ENCODE peak calls at places on chromosomes 2 and 18, in six cellular contexts. L, V, K, Z, M and S are unnamed samples.

GRCh38 chr2:33051586-33052385 is 105.0 kb downstream of the LTBP1 start:
- DNase-seq in M (peak), K (no peak), L (no peak), Z (no peak), V (no peak), S (no peak)

GRCh38 chr18:74892066-74892627 is 294.5 kb downstream of the ZNF407 start:
- DNase-seq in L (no peak), K (no peak), M (no peak), Z (no peak), V (no peak), S (no peak)

GRCh38 chr2:70118798-70119454 is 31.6 kb downstream of the PCBP1 start:
- DNase-seq in M (no peak), K (no peak), V (no peak), L (peak), Z (no peak), S (peak)

GRCh38 chr2:241254904-241255351 is 60.5 kb downstream of the HDLBP start:
- DNase-seq in V (no peak), Z (no peak), K (peak), M (no peak), L (no peak), S (no peak)

GRCh38 chr2:21996339-21996738 is 872.6 kb downstream of the TDRD15 start:
- DNase-seq in K (no peak), Z (no peak), L (no peak), M (no peak), V (no peak), S (no peak)

GRCh38 chr2:104656496-104657310 is 197.2 kb upstream of the POU3F3 start:
- DNase-seq in L (peak), M (no peak), K (no peak), Z (no peak), V (peak), S (no peak)

GRCh38 chr18:45249306-45249705 is 366.0 kb upstream of the SLC14A2 start:
- DNase-seq in Z (no peak), K (no peak), V (no peak), L (no peak), M (no peak), S (no peak)

GRCh38 chr2:235142588-235142987 is 190.8 kb downstream of the SH3BP4 start:
- DNase-seq in Z (no peak), K (no peak), M (peak), V (no peak), L (no peak), S (no peak)

GRCh38 chr2:40303746-40304145 is 148.1 kb downstream of the SLC8A1 start:
- DNase-seq in V (no peak), M (no peak), Z (no peak), K (no peak), L (no peak), S (no peak)

GRCh38 chr2:96832751-96833507 is 10.9 kb downstream of the ANKRD23 start:
- DNase-seq in K (peak), L (no peak), Z (peak), V (peak), M (peak), S (peak)

GRCh38 chr2:64727843-64728463 is 74.2 kb upstream of the SERTAD2 start:
- DNase-seq in V (no peak), Z (no peak), M (no peak), L (no peak), K (no peak), S (peak)

GRCh38 chr2:100955226-100955625 is 46.9 kb upstream of the RPL31 start:
- DNase-seq in K (no peak), V (no peak), L (no peak), Z (no peak), M (no peak), S (no peak)

GRCh38 chr2:45173513-45173912 is 164.3 kb upstream of the SIX2 start:
- DNase-seq in K (no peak), V (no peak), M (peak), Z (no peak), L (no peak), S (no peak)

GRCh38 chr2:32977228-32977758 is 30.5 kb downstream of the LTBP1 start:
- DNase-seq in L (no peak), M (peak), V (peak), Z (no peak), K (no peak), S (no peak)

GRCh38 chr2:11446733-11447248 is 19.2 kb downstream of the E2F6 start:
- DNase-seq in Z (no peak), K (peak), L (peak), M (peak), V (no peak), S (no peak)

GRCh38 chr2:165634282-165634681 is 159.8 kb downstream of the GALNT3 start:
- DNase-seq in K (no peak), V (no peak), M (no peak), L (no peak), Z (no peak), S (no peak)

GRCh38 chr2:124025896-124026295 is 809 bp downstream of the CNTNAP5 start:
- DNase-seq in Z (no peak), M (no peak), V (no peak), L (no peak), K (no peak), S (no peak)

GRCh38 chr18:43590182-43590903 is 313.1 kb upstream of the SYT4 start:
- DNase-seq in Z (no peak), K (no peak), V (peak), L (no peak), M (peak), S (peak)

GRCh38 chr2:175884673-175885393 is 117.2 kb downstream of the LNPK start:
- DNase-seq in L (no peak), K (no peak), M (no peak), Z (no peak), V (no peak), S (no peak)

DNA sequence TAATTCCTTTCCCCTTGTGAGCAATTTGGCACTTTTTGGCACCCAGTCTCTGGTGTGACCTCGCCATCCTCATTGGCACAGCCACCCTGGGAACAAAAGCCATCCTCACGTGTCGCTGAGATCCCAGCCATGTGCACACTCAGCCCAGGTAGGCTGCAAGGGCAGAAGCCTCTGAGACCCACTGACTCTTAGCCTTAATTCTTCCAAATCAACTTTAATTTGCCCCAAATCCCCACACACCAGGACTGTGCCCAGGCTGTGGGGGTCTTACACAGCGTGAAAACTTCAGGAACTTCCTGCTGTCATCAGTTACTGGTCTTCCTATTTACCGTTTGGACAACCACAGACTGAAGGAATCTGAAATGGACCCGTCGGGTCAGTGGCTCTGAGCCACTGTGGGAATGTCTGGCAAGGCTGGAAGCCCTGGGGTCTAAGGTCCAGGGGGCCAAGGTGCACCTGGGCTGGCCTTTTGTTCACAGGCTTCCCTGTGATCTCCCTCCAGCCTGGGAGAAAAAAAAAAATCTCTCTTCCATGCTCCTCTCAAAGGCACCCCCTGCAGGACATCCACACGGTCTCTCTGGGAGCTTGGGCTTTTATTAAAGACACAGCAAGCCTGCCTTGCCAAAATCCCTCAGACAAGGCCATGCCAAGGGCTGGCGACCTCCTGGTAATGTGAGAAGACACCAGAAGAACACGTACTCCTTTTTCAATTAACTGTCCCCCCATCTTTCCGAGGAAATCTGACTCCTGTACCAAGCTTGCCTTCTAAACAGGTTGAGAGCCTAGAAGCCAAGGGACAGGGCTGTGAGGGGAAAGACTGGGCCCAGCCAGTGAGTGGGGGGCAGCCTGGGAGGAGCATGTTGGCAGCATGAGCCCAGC is 42.1 kb upstream of the LAPTM4A start:
- DNase-seq in V (peak), K (peak), L (peak), Z (no peak), M (peak), S (no peak)
- TF ChIP-seq CTCF in V (peak), K (peak), L (peak), Z (peak), M (peak), S (no peak)

GRCh38 chr2:66497706-66498596 is 63.0 kb downstream of the MEIS1 start:
- DNase-seq in Z (no peak), L (no peak), M (no peak), V (no peak), K (no peak), S (no peak)
- H3K27ac ChIP-seq in Z (no peak), L (no peak), M (no peak), V (no peak), K (peak), S (no peak)

GRCh38 chr18:36409779-36410178 is 112.3 kb downstream of the FHOD3 start:
- DNase-seq in V (no peak), K (no peak), Z (no peak), L (no peak), M (no peak), S (no peak)

GRCh38 chr18:36410346-36410745 is 112.8 kb downstream of the FHOD3 start:
- DNase-seq in Z (no peak), L (no peak), K (no peak), M (no peak), V (no peak), S (no peak)

GRCh38 chr18:36411745-36412168 is 114.2 kb downstream of the FHOD3 start:
- DNase-seq in M (peak), L (no peak), K (no peak), V (no peak), Z (no peak), S (no peak)

GRCh38 chr18:36415606-36416005 is 118.1 kb downstream of the FHOD3 start:
- DNase-seq in K (no peak), M (no peak), L (no peak), V (no peak), Z (no peak), S (no peak)

DNA sequence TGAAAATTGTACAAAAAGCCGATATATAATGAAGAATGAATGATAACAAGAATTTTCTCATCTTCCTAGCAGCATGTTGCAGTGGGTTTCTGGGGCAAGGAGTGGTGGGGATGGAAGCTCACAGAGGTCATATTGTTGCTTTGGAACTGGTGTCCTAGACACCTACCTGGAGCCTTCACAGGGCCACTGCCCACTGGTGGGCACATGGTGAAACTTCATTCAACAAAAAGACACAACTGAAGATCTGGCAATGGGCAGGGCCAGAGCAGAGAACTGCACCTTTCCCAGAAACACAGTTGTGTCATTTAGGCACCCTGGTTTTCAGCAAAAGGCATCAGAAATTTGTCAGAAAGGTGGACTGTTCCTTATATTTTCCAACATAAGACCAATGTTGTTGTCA is 115.3 kb downstream of the FHOD3 start:
- DNase-seq in L (no peak), K (no peak), Z (no peak), V (no peak), M (peak), S (no peak)
- TF ChIP-seq CTCF in L (peak), K (no peak), Z (no peak), V (no peak), M (no peak), S (no peak)

DNA sequence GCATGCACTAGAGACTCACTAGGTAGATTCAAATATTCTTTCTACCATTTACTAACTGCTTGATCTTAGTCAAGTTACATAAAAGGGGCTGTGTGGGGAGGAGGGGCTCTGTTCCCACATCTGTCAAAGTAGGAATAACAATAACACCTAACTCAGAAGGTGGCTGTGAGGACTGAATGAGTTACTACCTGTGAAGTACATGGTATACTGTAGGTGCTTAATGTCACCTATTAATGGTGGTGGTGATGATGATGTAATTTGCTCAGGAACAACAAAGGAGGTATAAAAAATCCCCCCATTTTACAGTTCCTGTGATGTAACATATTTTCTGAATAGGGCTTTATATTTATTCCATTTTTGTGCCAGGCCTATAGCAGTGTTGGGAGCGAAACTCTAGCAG is 40.7 kb downstream of the STAT1 start:
- DNase-seq in M (no peak), L (no peak), V (no peak), K (no peak), Z (no peak), S (no peak)
- H3K27ac ChIP-seq in M (no peak), L (no peak), V (no peak), K (no peak), Z (no peak), S (no peak)

DNA sequence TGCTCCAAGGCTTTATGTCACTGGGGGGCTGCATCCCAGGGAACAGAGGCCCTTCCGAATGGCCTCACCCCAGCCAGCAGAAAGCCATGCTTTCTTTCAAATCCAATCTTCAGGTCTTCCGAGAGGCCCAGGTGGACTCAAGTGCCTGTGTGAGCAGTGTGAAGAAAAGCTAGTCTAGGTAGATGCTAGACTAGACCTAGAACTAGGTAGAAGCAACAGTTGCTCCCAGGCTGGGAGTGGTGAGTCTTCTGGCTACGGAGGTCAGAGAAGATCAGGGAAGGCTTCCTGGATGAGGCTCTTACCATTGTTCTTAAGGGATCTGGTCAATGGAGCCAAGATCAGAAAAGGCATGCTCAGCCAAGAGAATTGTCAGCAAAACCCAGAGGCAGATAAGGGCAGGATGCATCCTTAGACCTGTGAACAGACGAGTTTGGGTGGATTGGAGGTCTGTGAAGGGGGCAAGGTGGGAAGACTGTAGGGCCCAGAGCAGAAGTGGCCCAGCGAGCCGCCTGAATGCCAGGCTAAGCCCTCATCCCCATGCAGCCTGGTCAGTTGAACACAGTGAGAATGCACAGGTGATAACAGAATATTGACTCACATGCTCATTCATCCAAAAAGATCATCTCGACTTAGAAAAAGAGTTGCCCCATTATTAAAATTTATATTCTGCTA is 110.8 kb downstream of the SMAD7 start:
- DNase-seq in Z (no peak), M (no peak), V (no peak), K (no peak), L (no peak), S (peak)
- TF ChIP-seq CTCF in Z (no peak), M (no peak), V (no peak), K (no peak), L (no peak), S (no peak)